ENCODE peak calls at places on chromosomes 4 and X, in six cellular contexts. Q, C, D, V, U and F are unnamed samples.

GRCh38 chrX:100417671-100418070 is 7.6 kb upstream of the PCDH19 start:
- DNase-seq in Q (no peak), C (no peak), D (no peak), V (peak; percentile 28), U (no peak), F (no peak)

GRCh38 chr4:118968006-118968405 is 79.4 kb downstream of the SYNPO2 start:
- DNase-seq in Q (no peak), C (no peak), D (peak; percentile 63), V (no peak), U (peak; percentile 94), F (no peak)

GRCh38 chr4:17687237-17687857 is 72.9 kb downstream of the MED28 start:
- DNase-seq in Q (no peak), C (no peak), D (no peak), V (no peak), U (no peak), F (peak; percentile 16)

GRCh38 chrX:134718329-134719317 is 60.4 kb upstream of the PLAC1 start:
- DNase-seq in Q (no peak), C (no peak), D (peak; percentile 95), V (no peak), U (peak; percentile 73), F (peak; percentile 87)

GRCh38 chr4:87853108-87853507 is 20.3 kb downstream of the MEPE start:
- DNase-seq in Q (no peak), C (no peak), D (peak; percentile 37), V (peak; percentile 26), U (peak; percentile 78), F (peak; percentile 21)

GRCh38 chr4:143531368-143531767 is 17.9 kb downstream of the SMARCA5 start:
- DNase-seq in Q (no peak), C (no peak), D (peak; percentile 10), V (no peak), U (peak; percentile 17), F (no peak)

GRCh38 chrX:63506320-63506719 is 155.2 kb upstream of the SPIN4 start:
- DNase-seq in Q (no peak), C (no peak), D (peak; percentile 13), V (peak; percentile 22), U (peak; percentile 69), F (peak; percentile 6)

GRCh38 chr4:155371432-155372043 is 5.2 kb downstream of the MAP9 start:
- DNase-seq in Q (no peak), C (no peak), D (no peak), V (peak; percentile 35), U (peak; percentile 61), F (peak; percentile 37)

GRCh38 chr4:43564601-43565000 is 672.1 kb downstream of the GRXCR1 start:
- DNase-seq in Q (no peak), C (no peak), D (no peak), V (no peak), U (peak; percentile 53), F (no peak)

GRCh38 chrX:43882294-43882681 is at the start of gene MAOB:
- DNase-seq in Q (peak; percentile 61), C (no peak), D (no peak), V (no peak), U (peak; percentile 11), F (no peak)

GRCh38 chrX:68748030-68748429 is 80.8 kb upstream of the EFNB1 start:
- DNase-seq in Q (no peak), C (no peak), D (no peak), V (no peak), U (no peak), F (no peak)